ENCODE peak calls at places on chromosomes 3 and 15, in eight cellular contexts. V is CD4-positive, alpha-beta memory T cell; O is upper lobe of right lung; G is GM23248; L is effector memory CD4-positive, alpha-beta T cell; M is naive thymus-derived CD4-positive, alpha-beta T cell; J is ovary; T is fibroblast of lung. X is an unnamed sample.
A peak's percentile ranks its signal among the peaks of the same experiment; 100 is the strongest.

GRCh38 chr3:113287111-113287817 is 75.9 kb downstream of the BOC start:
- DNase-seq in V (no peak), O (no peak), G (peak; percentile 88), L (no peak), M (no peak), J (no peak), T (peak; percentile 83), X (no peak)

GRCh38 chr15:40598126-40598525 is 4.1 kb downstream of the KNL1 start:
- DNase-seq in V (no peak), O (no peak), G (no peak), L (no peak), M (no peak), J (no peak), T (no peak), X (no peak)

GRCh38 chr15:70097337-70098169 is at the start of gene TLE3:
- DNase-seq in V (peak; percentile 98), O (peak; percentile 99), G (peak; percentile 99), L (peak; percentile 96), M (peak; percentile 98), J (peak; percentile 99), T (peak; percentile 99), X (peak; percentile 99)

GRCh38 chr3:168102735-168103410 is 7.1 kb upstream of the GOLIM4 start:
- DNase-seq in V (no peak), O (no peak), G (no peak), L (no peak), M (no peak), J (no peak), T (no peak), X (no peak)

GRCh38 chr3:99903844-99904243 is 86.2 kb downstream of the CMSS1 start:
- DNase-seq in V (no peak), O (no peak), G (peak; percentile 21), L (no peak), M (no peak), J (no peak), T (peak; percentile 12), X (no peak)

GRCh38 chr15:47715856-47716445 is 1.4 kb upstream of the SEMA6D start:
- DNase-seq in V (no peak), O (no peak), G (peak; percentile 53), L (no peak), M (no peak), J (peak; percentile 70), T (peak; percentile 88), X (no peak)

GRCh38 chr15:54149115-54149531 is 170.9 kb downstream of the UNC13C start:
- DNase-seq in V (no peak), O (no peak), G (no peak), L (no peak), M (no peak), J (no peak), T (no peak), X (no peak)

GRCh38 chr3:47663630-47664240 is 85.1 kb upstream of the CSPG5 start:
- DNase-seq in V (no peak), O (no peak), G (no peak), L (no peak), M (no peak), J (no peak), T (no peak), X (no peak)

GRCh38 chr3:136703429-136703828 is 48.7 kb downstream of the STAG1 start:
- DNase-seq in V (no peak), O (no peak), G (no peak), L (no peak), M (no peak), J (no peak), T (no peak), X (no peak)

GRCh38 chr3:38046027-38046426 is 7.0 kb downstream of the DLEC1 start:
- DNase-seq in V (no peak), O (no peak), G (no peak), L (no peak), M (no peak), J (no peak), T (no peak), X (no peak)

GRCh38 chr15:96411056-96412031 is 80.8 kb downstream of the NR2F2 start:
- DNase-seq in V (no peak), O (no peak), G (no peak), L (no peak), M (no peak), J (no peak), T (no peak), X (no peak)

GRCh38 chr3:194536883-194537637 is 50.3 kb upstream of the ATP13A3 start:
- DNase-seq in V (no peak), O (no peak), G (peak; percentile 20), L (no peak), M (no peak), J (peak; percentile 47), T (no peak), X (peak; percentile 84)

GRCh38 chr15:95557226-95558046 is 773.1 kb upstream of the NR2F2 start:
- DNase-seq in V (no peak), O (no peak), G (peak; percentile 95), L (no peak), M (no peak), J (no peak), T (peak; percentile 93), X (peak; percentile 90)

GRCh38 chr15:92666780-92667179 is 11.2 kb upstream of the FAM174B start:
- DNase-seq in V (no peak), O (no peak), G (no peak), L (no peak), M (no peak), J (no peak), T (peak; percentile 39), X (no peak)

GRCh38 chr15:92667291-92667904 is 11.8 kb upstream of the FAM174B start:
- DNase-seq in V (no peak), O (no peak), G (no peak), L (no peak), M (no peak), J (peak; percentile 65), T (peak; percentile 21), X (no peak)

GRCh38 chr15:92668086-92668485 is 12.5 kb upstream of the FAM174B start:
- DNase-seq in V (no peak), O (no peak), G (no peak), L (no peak), M (no peak), J (no peak), T (no peak), X (no peak)

GRCh38 chr15:92669432-92669831 is 13.9 kb upstream of the FAM174B start:
- DNase-seq in V (no peak), O (no peak), G (no peak), L (no peak), M (no peak), J (no peak), T (no peak), X (no peak)

GRCh38 chr15:92668620-92669019 is 13.0 kb upstream of the FAM174B start:
- DNase-seq in V (no peak), O (no peak), G (no peak), L (no peak), M (no peak), J (no peak), T (no peak), X (no peak)
- H3K27me3 ChIP-seq in V (no peaks in the 10 kb centered on the region), O (no peaks in the 10 kb centered on the region), G (peaks cover 22% of the 10 kb centered on the region), L (no peaks in the 10 kb centered on the region), M (no peaks in the 10 kb centered on the region), J (no peaks in the 10 kb centered on the region), T (no peaks in the 10 kb centered on the region), X (no peaks in the 10 kb centered on the region)

GRCh38 chr3:129690406-129690805 is 83.9 kb upstream of the PLXND1 start:
- DNase-seq in V (peak; percentile 63), O (no peak), G (peak; percentile 64), L (no peak), M (peak; percentile 72), J (no peak), T (peak; percentile 79), X (peak; percentile 91)
- H3K4me1 ChIP-seq in V (no peaks in the 10 kb centered on the region), O (peaks cover 17% of the 10 kb centered on the region), G (peaks cover 8% of the 10 kb centered on the region), L (no peaks in the 10 kb centered on the region), M (no peaks in the 10 kb centered on the region), J (peaks cover 5% of the 10 kb centered on the region), T (no peaks in the 10 kb centered on the region), X (peaks cover 36% of the 10 kb centered on the region)

DNA sequence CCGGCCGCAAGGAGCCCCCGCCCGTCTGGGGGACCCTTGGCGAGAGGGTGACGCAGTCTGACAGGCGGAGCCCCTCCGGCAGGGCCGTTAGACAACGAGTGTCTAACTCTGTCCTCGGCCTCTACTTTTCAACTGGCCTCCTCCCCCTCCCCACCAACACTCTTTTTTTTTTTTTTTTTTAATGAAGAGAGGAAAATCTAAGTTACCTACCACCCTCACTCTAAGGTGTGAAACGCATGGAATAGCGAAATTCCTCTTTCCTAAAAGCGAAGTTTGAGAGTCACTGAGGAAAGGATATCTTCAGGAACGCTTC is 521 bp upstream of the SUSD5 start:
- DNase-seq in V (no peak), O (no peak), G (no peak), L (no peak), M (no peak), J (no peak), T (no peak), X (no peak)
- H3K4me3 ChIP-seq in V (no peak overlapping the region), O (peak overlapping the region; percentile 43), G (peak overlapping the region; percentile 58), L (no peak overlapping the region), M (no peak overlapping the region), J (peak overlapping the region; percentile 31), T (peak overlapping the region; percentile 35), X (peak overlapping the region; percentile 45)

DNA sequence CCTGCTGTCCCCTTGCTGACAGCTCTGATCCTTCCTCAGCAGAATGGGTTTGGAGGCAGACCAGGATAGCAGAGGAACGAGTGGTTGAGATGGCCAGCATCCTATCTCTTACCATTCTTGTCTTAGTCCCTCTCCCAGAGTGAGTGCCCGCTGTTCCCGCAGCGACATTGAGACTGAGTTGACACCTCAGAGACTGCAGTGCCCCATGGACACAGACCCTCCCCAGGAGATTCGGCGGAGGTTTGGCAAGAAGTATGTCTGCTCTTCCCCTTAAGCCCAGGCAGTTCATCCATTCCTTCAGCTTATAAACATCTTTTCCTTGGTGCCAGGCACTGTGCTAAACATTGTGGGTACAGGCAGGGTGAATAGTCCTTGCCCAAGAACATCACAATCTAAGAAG is 21.2 kb downstream of the DUOX1 start:
- DNase-seq in V (no peak), O (no peak), G (no peak), L (no peak), M (no peak), J (no peak), T (no peak), X (no peak)
- H3K27me3 ChIP-seq in V (no peaks in the 10 kb centered on the region), O (no peaks in the 10 kb centered on the region), G (no peaks in the 10 kb centered on the region), L (no peaks in the 10 kb centered on the region), M (no peaks in the 10 kb centered on the region), J (no peaks in the 10 kb centered on the region), T (no peaks in the 10 kb centered on the region), X (no peaks in the 10 kb centered on the region)

DNA sequence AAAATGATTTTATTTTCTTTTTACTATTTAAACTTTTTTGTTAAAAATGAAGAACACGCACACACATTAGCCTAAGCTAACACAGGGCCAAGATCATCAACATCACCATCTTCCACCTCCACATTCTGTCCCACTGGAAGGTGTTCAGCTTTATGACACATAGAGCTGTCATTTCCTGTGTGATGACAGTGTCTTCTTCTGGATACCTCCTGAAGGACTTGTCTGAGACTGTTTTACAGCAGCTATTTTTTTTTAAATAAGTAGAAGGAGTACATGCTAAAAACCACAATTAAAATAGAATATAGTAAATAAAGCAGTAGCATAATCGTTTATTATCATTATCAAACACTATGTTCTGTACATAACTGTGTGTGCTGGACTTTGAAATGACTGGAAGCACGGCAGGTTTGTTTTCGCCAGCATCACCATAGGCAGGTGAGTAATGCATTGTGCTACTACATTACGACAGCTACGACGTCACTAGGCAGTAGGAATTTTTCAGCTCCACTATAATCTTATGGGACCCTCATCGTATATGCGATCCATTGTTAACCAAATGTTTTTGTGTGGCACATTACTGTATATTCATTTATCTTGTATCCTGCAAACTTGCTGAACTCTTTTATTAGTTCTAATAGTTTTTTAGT is 72.8 kb downstream of the KLF15 start:
- DNase-seq in V (no peak), O (no peak), G (peak; percentile 81), L (no peak), M (no peak), J (no peak), T (peak; percentile 28), X (peak; percentile 72)
- H3K4me1 ChIP-seq in V (no peaks in the 10 kb centered on the region), O (peaks cover 22% of the 10 kb centered on the region), G (peaks cover 14% of the 10 kb centered on the region), L (no peaks in the 10 kb centered on the region), M (no peaks in the 10 kb centered on the region), J (peaks cover 2% of the 10 kb centered on the region), T (peaks cover 7% of the 10 kb centered on the region), X (peaks cover 42% of the 10 kb centered on the region)

GRCh38 chr3:127794402-127794801 is 27.9 kb downstream of the MGLL start:
- DNase-seq in V (no peak), O (no peak), G (no peak), L (no peak), M (no peak), J (no peak), T (no peak), X (no peak)
- H3K4me3 ChIP-seq in V (no peak overlapping the region), O (no peak overlapping the region), G (no peak overlapping the region), L (no peak overlapping the region), M (no peak overlapping the region), J (no peak overlapping the region), T (no peak overlapping the region), X (no peak overlapping the region)

X was measured in A673.